ENCODE peak calls at places on chromosomes 11 and 22, in four cellular contexts. One of them, this sample, is unnamed.

GRCh38 chr22:33922268-33922667 is 2.0 kb upstream of the LARGE1 start:
- DNase-seq in astrocyte of the cerebellum: no peak
- DNase-seq in NCI-H82: peak
- DNase-seq in anterior cingulate cortex: peak
- DNase-seq in this sample: peak

GRCh38 chr11:130209128-130209932 is 49.7 kb downstream of the ST14 start:
- DNase-seq in NCI-H82: no peak
- DNase-seq in astrocyte of the cerebellum: no peak
- DNase-seq in anterior cingulate cortex: no peak
- DNase-seq in this sample: peak

GRCh38 chr11:69702239-69702668 is 1.6 kb downstream of the FGF19 start:
- DNase-seq in astrocyte of the cerebellum: no peak
- DNase-seq in anterior cingulate cortex: no peak
- DNase-seq in NCI-H82: no peak
- DNase-seq in this sample: peak

GRCh38 chr22:48882636-48883200 is 945.0 kb downstream of the BRD1 start:
- DNase-seq in NCI-H82: no peak
- DNase-seq in anterior cingulate cortex: no peak
- DNase-seq in astrocyte of the cerebellum: no peak
- DNase-seq in this sample: no peak

GRCh38 chr22:29520851-29521250 is 32.7 kb downstream of the THOC5 start:
- DNase-seq in astrocyte of the cerebellum: peak
- DNase-seq in anterior cingulate cortex: no peak
- DNase-seq in NCI-H82: no peak
- DNase-seq in this sample: no peak

GRCh38 chr11:15453211-15453715 is 338.5 kb downstream of the INSC start:
- DNase-seq in NCI-H82: no peak
- DNase-seq in astrocyte of the cerebellum: no peak
- DNase-seq in anterior cingulate cortex: no peak
- DNase-seq in this sample: no peak

GRCh38 chr11:117610045-117610444 is 187.0 kb downstream of the DSCAML1 start:
- DNase-seq in astrocyte of the cerebellum: no peak
- DNase-seq in NCI-H82: no peak
- DNase-seq in anterior cingulate cortex: no peak
- DNase-seq in this sample: no peak

GRCh38 chr22:45878901-45879551 is 97.9 kb downstream of the WNT7B start:
- DNase-seq in NCI-H82: no peak
- DNase-seq in astrocyte of the cerebellum: no peak
- DNase-seq in anterior cingulate cortex: no peak
- DNase-seq in this sample: peak

GRCh38 chr11:5339771-5340322 is 3.5 kb downstream of the OR51B5 start:
- DNase-seq in astrocyte of the cerebellum: no peak
- DNase-seq in anterior cingulate cortex: no peak
- DNase-seq in NCI-H82: no peak
- DNase-seq in this sample: no peak

GRCh38 chr11:62546937-62547625 is 475 bp upstream of the AHNAK start:
- DNase-seq in anterior cingulate cortex: no peak
- DNase-seq in NCI-H82: no peak
- DNase-seq in astrocyte of the cerebellum: no peak
- DNase-seq in this sample: no peak

GRCh38 chr11:124394408-124394807 is 4.4 kb downstream of the OR8B3 start:
- DNase-seq in NCI-H82: no peak
- DNase-seq in anterior cingulate cortex: no peak
- DNase-seq in astrocyte of the cerebellum: no peak
- DNase-seq in this sample: no peak

GRCh38 chr11:48025293-48025982 is 45.1 kb downstream of the PTPRJ start:
- DNase-seq in NCI-H82: peak
- DNase-seq in astrocyte of the cerebellum: no peak
- DNase-seq in anterior cingulate cortex: no peak
- DNase-seq in this sample: no peak

This sample was measured in D341Med.